ENCODE peak calls at places on chromosomes 7 and 10, in eight cellular contexts. One of them, this sample, is unnamed.

GRCh38 chr10:59870152-59870551 is 36.2 kb downstream of the CCDC6 start:
- DNase-seq in spleen: no peak
- DNase-seq in K562: no peak
- DNase-seq in IMR-90: no peak
- DNase-seq in right lobe of liver: no peak
- DNase-seq in heart left ventricle: no peak
- DNase-seq in breast epithelium: no peak
- DNase-seq in uterus: no peak
- DNase-seq in this sample: no peak

GRCh38 chr10:48466611-48467240 is 138.1 kb downstream of the ARHGAP22 start:
- DNase-seq in spleen: peak; percentile 63
- DNase-seq in K562: no peak
- DNase-seq in IMR-90: no peak
- DNase-seq in right lobe of liver: peak; percentile 37
- DNase-seq in heart left ventricle: no peak
- DNase-seq in breast epithelium: no peak
- DNase-seq in uterus: no peak
- DNase-seq in this sample: no peak

GRCh38 chr10:11345224-11346054 is 266.0 kb downstream of the USP6NL start:
- DNase-seq in spleen: no peak
- DNase-seq in K562: no peak
- DNase-seq in IMR-90: no peak
- DNase-seq in right lobe of liver: no peak
- DNase-seq in heart left ventricle: no peak
- DNase-seq in breast epithelium: no peak
- DNase-seq in uterus: no peak
- DNase-seq in this sample: no peak

GRCh38 chr10:26981232-26981631 is 119.1 kb downstream of the ANKRD26 start:
- DNase-seq in spleen: no peak
- DNase-seq in K562: no peak
- DNase-seq in IMR-90: no peak
- DNase-seq in right lobe of liver: no peak
- DNase-seq in heart left ventricle: no peak
- DNase-seq in breast epithelium: no peak
- DNase-seq in uterus: no peak
- DNase-seq in this sample: no peak

GRCh38 chr7:17580141-17580540 is 281.7 kb downstream of the AHR start:
- DNase-seq in spleen: no peak
- DNase-seq in K562: no peak
- DNase-seq in IMR-90: peak; percentile 94
- DNase-seq in right lobe of liver: no peak
- DNase-seq in heart left ventricle: no peak
- DNase-seq in breast epithelium: no peak
- DNase-seq in uterus: no peak
- DNase-seq in this sample: no peak

GRCh38 chr10:122710576-122710975 is 10.9 kb upstream of the C10orf120 start:
- DNase-seq in spleen: no peak
- DNase-seq in K562: no peak
- DNase-seq in IMR-90: no peak
- DNase-seq in right lobe of liver: no peak
- DNase-seq in heart left ventricle: no peak
- DNase-seq in breast epithelium: no peak
- DNase-seq in uterus: no peak
- DNase-seq in this sample: no peak

GRCh38 chr10:31758495-31758894 is 170.1 kb downstream of the ARHGAP12 start:
- DNase-seq in spleen: no peak
- DNase-seq in K562: no peak
- DNase-seq in IMR-90: no peak
- DNase-seq in right lobe of liver: no peak
- DNase-seq in heart left ventricle: no peak
- DNase-seq in breast epithelium: no peak
- DNase-seq in uterus: no peak
- DNase-seq in this sample: no peak

GRCh38 chr10:35442006-35442405 is 105.7 kb downstream of the CCNY start:
- DNase-seq in spleen: no peak
- DNase-seq in K562: no peak
- DNase-seq in IMR-90: peak; percentile 46
- DNase-seq in right lobe of liver: no peak
- DNase-seq in heart left ventricle: no peak
- DNase-seq in breast epithelium: no peak
- DNase-seq in uterus: no peak
- DNase-seq in this sample: no peak

GRCh38 chr7:1559626-1560590 is 3.9 kb upstream of the TMEM184A start:
- DNase-seq in spleen: no peak
- DNase-seq in K562: no peak
- DNase-seq in IMR-90: no peak
- DNase-seq in right lobe of liver: peak; percentile 45
- DNase-seq in heart left ventricle: no peak
- DNase-seq in breast epithelium: peak; percentile 85
- DNase-seq in uterus: no peak
- DNase-seq in this sample: no peak

GRCh38 chr7:18468794-18469193 is 26.8 kb upstream of the HDAC9 start:
- DNase-seq in spleen: no peak
- DNase-seq in K562: no peak
- DNase-seq in IMR-90: no peak
- DNase-seq in right lobe of liver: no peak
- DNase-seq in heart left ventricle: no peak
- DNase-seq in breast epithelium: no peak
- DNase-seq in uterus: no peak
- DNase-seq in this sample: no peak

GRCh38 chr10:132481690-132482089 is 55.9 kb upstream of the INPP5A start:
- DNase-seq in spleen: peak; percentile 52
- DNase-seq in K562: no peak
- DNase-seq in IMR-90: no peak
- DNase-seq in right lobe of liver: no peak
- DNase-seq in heart left ventricle: no peak
- DNase-seq in breast epithelium: no peak
- DNase-seq in uterus: no peak
- DNase-seq in this sample: no peak

GRCh38 chr7:2952316-2952715 is 91.4 kb downstream of the CARD11 start:
- DNase-seq in spleen: no peak
- DNase-seq in K562: no peak
- DNase-seq in IMR-90: no peak
- DNase-seq in right lobe of liver: no peak
- DNase-seq in heart left ventricle: no peak
- DNase-seq in breast epithelium: no peak
- DNase-seq in uterus: no peak
- DNase-seq in this sample: no peak

GRCh38 chr10:92801978-92802872 is 46.1 kb upstream of the EXOC6 start:
- DNase-seq in spleen: no peak
- DNase-seq in K562: no peak
- DNase-seq in IMR-90: no peak
- DNase-seq in right lobe of liver: no peak
- DNase-seq in heart left ventricle: no peak
- DNase-seq in breast epithelium: no peak
- DNase-seq in uterus: no peak
- DNase-seq in this sample: no peak

GRCh38 chr10:91694170-91694794 is 61.4 kb upstream of the PPP1R3C start:
- DNase-seq in spleen: no peak
- DNase-seq in K562: peak; percentile 47
- DNase-seq in IMR-90: peak; percentile 51
- DNase-seq in right lobe of liver: no peak
- DNase-seq in heart left ventricle: no peak
- DNase-seq in breast epithelium: no peak
- DNase-seq in uterus: no peak
- DNase-seq in this sample: no peak

GRCh38 chr7:158016171-158017087 is 571.2 kb downstream of the PTPRN2 start:
- DNase-seq in spleen: peak; percentile 56
- DNase-seq in K562: no peak
- DNase-seq in IMR-90: no peak
- DNase-seq in right lobe of liver: no peak
- DNase-seq in heart left ventricle: no peak
- DNase-seq in breast epithelium: no peak
- DNase-seq in uterus: no peak
- DNase-seq in this sample: no peak

GRCh38 chr7:2709553-2710165 is 21.7 kb downstream of the AMZ1 start:
- DNase-seq in spleen: peak; percentile 94
- DNase-seq in K562: peak; percentile 87
- DNase-seq in IMR-90: peak; percentile 27
- DNase-seq in right lobe of liver: peak; percentile 78
- DNase-seq in heart left ventricle: no peak
- DNase-seq in breast epithelium: peak; percentile 25
- DNase-seq in uterus: peak; percentile 57
- DNase-seq in this sample: peak; percentile 69

GRCh38 chr7:130921391-130922180 is 187.6 kb upstream of the KLF14 start:
- DNase-seq in spleen: no peak
- DNase-seq in K562: no peak
- DNase-seq in IMR-90: peak; percentile 85
- DNase-seq in right lobe of liver: peak; percentile 62
- DNase-seq in heart left ventricle: peak; percentile 72
- DNase-seq in breast epithelium: peak; percentile 77
- DNase-seq in uterus: no peak
- DNase-seq in this sample: peak; percentile 96

GRCh38 chr7:116271980-116272886 is 61.9 kb downstream of the TES start:
- DNase-seq in spleen: no peak
- DNase-seq in K562: no peak
- DNase-seq in IMR-90: peak; percentile 98
- DNase-seq in right lobe of liver: no peak
- DNase-seq in heart left ventricle: peak; percentile 36
- DNase-seq in breast epithelium: no peak
- DNase-seq in uterus: peak; percentile 55
- DNase-seq in this sample: peak; percentile 84

GRCh38 chr7:99525713-99526440 is 21.4 kb downstream of the ZKSCAN5 start:
- DNase-seq in spleen: no peak
- DNase-seq in K562: no peak
- DNase-seq in IMR-90: no peak
- DNase-seq in right lobe of liver: no peak
- DNase-seq in heart left ventricle: no peak
- DNase-seq in breast epithelium: no peak
- DNase-seq in uterus: no peak
- DNase-seq in this sample: no peak

GRCh38 chr7:24417526-24418120 is 133.6 kb downstream of the NPY start:
- DNase-seq in spleen: no peak
- DNase-seq in K562: no peak
- DNase-seq in IMR-90: no peak
- DNase-seq in right lobe of liver: no peak
- DNase-seq in heart left ventricle: no peak
- DNase-seq in breast epithelium: no peak
- DNase-seq in uterus: no peak
- DNase-seq in this sample: no peak

GRCh38 chr7:100577507-100577906 is 3.8 kb upstream of the SAP25 start:
- DNase-seq in spleen: peak; percentile 76
- DNase-seq in K562: no peak
- DNase-seq in IMR-90: no peak
- DNase-seq in right lobe of liver: no peak
- DNase-seq in heart left ventricle: no peak
- DNase-seq in breast epithelium: no peak
- DNase-seq in uterus: no peak
- DNase-seq in this sample: no peak
- H3K36me3 ChIP-seq in spleen: peaks cover 100% of the 10 kb centered on the region
- H3K36me3 ChIP-seq in K562: peaks cover 87% of the 10 kb centered on the region
- H3K36me3 ChIP-seq in IMR-90: peaks cover 76% of the 10 kb centered on the region
- H3K36me3 ChIP-seq in right lobe of liver: no peaks in the 10 kb centered on the region
- H3K36me3 ChIP-seq in heart left ventricle: peaks cover 82% of the 10 kb centered on the region
- H3K36me3 ChIP-seq in breast epithelium: peaks cover 15% of the 10 kb centered on the region
- H3K36me3 ChIP-seq in uterus: no peaks in the 10 kb centered on the region
- H3K36me3 ChIP-seq in this sample: peaks cover 72% of the 10 kb centered on the region

GRCh38 chr10:89479255-89479654 is 56.1 kb downstream of the SLC16A12 start:
- DNase-seq in spleen: no peak
- DNase-seq in K562: no peak
- DNase-seq in IMR-90: peak; percentile 20
- DNase-seq in right lobe of liver: no peak
- DNase-seq in heart left ventricle: no peak
- DNase-seq in breast epithelium: no peak
- DNase-seq in uterus: no peak
- DNase-seq in this sample: no peak

GRCh38 chr10:89478739-89479116 is 56.7 kb downstream of the SLC16A12 start:
- DNase-seq in spleen: no peak
- DNase-seq in K562: no peak
- DNase-seq in IMR-90: peak; percentile 75
- DNase-seq in right lobe of liver: no peak
- DNase-seq in heart left ventricle: no peak
- DNase-seq in breast epithelium: no peak
- DNase-seq in uterus: no peak
- DNase-seq in this sample: no peak

GRCh38 chr10:89481662-89482061 is 53.7 kb downstream of the SLC16A12 start:
- DNase-seq in spleen: no peak
- DNase-seq in K562: no peak
- DNase-seq in IMR-90: peak; percentile 93
- DNase-seq in right lobe of liver: no peak
- DNase-seq in heart left ventricle: no peak
- DNase-seq in breast epithelium: no peak
- DNase-seq in uterus: no peak
- DNase-seq in this sample: no peak

GRCh38 chr10:89478085-89478738 is 57.2 kb downstream of the SLC16A12 start:
- DNase-seq in spleen: no peak
- DNase-seq in K562: no peak
- DNase-seq in IMR-90: no peak
- DNase-seq in right lobe of liver: no peak
- DNase-seq in heart left ventricle: no peak
- DNase-seq in breast epithelium: no peak
- DNase-seq in uterus: no peak
- DNase-seq in this sample: no peak

GRCh38 chr10:89480047-89480446 is 55.3 kb downstream of the SLC16A12 start:
- DNase-seq in spleen: no peak
- DNase-seq in K562: no peak
- DNase-seq in IMR-90: peak; percentile 9
- DNase-seq in right lobe of liver: no peak
- DNase-seq in heart left ventricle: no peak
- DNase-seq in breast epithelium: no peak
- DNase-seq in uterus: no peak
- DNase-seq in this sample: peak; percentile 52
- H3K4me1 ChIP-seq in spleen: no peaks in the 10 kb centered on the region
- H3K4me1 ChIP-seq in K562: no peaks in the 10 kb centered on the region
- H3K4me1 ChIP-seq in IMR-90: peaks cover 23% of the 10 kb centered on the region
- H3K4me1 ChIP-seq in right lobe of liver: peaks cover 38% of the 10 kb centered on the region
- H3K4me1 ChIP-seq in heart left ventricle: peaks cover 68% of the 10 kb centered on the region
- H3K4me1 ChIP-seq in breast epithelium: peaks cover 14% of the 10 kb centered on the region
- H3K4me1 ChIP-seq in uterus: peaks cover 9% of the 10 kb centered on the region
- H3K4me1 ChIP-seq in this sample: peaks cover 74% of the 10 kb centered on the region

GRCh38 chr10:4909118-4909517 is 54.1 kb upstream of the AKR1C1 start:
- DNase-seq in spleen: no peak
- DNase-seq in K562: no peak
- DNase-seq in IMR-90: no peak
- DNase-seq in right lobe of liver: no peak
- DNase-seq in heart left ventricle: no peak
- DNase-seq in breast epithelium: no peak
- DNase-seq in uterus: no peak
- DNase-seq in this sample: no peak

GRCh38 chr10:4918236-4918635 is 45.0 kb upstream of the AKR1C1 start:
- DNase-seq in spleen: no peak
- DNase-seq in K562: no peak
- DNase-seq in IMR-90: no peak
- DNase-seq in right lobe of liver: no peak
- DNase-seq in heart left ventricle: no peak
- DNase-seq in breast epithelium: no peak
- DNase-seq in uterus: no peak
- DNase-seq in this sample: no peak

GRCh38 chr10:4916086-4916716 is 47.0 kb upstream of the AKR1C1 start:
- DNase-seq in spleen: no peak
- DNase-seq in K562: no peak
- DNase-seq in IMR-90: no peak
- DNase-seq in right lobe of liver: no peak
- DNase-seq in heart left ventricle: no peak
- DNase-seq in breast epithelium: no peak
- DNase-seq in uterus: no peak
- DNase-seq in this sample: no peak

GRCh38 chr10:4914213-4914850 is 48.9 kb upstream of the AKR1C1 start:
- DNase-seq in spleen: no peak
- DNase-seq in K562: no peak
- DNase-seq in IMR-90: no peak
- DNase-seq in right lobe of liver: no peak
- DNase-seq in heart left ventricle: no peak
- DNase-seq in breast epithelium: no peak
- DNase-seq in uterus: no peak
- DNase-seq in this sample: no peak
- TF ChIP-seq POLR2A in spleen: no peak
- TF ChIP-seq POLR2A in K562: no peak
- TF ChIP-seq POLR2A in IMR-90: no peak
- TF ChIP-seq POLR2A in right lobe of liver: no peak
- TF ChIP-seq POLR2A in heart left ventricle: no peak
- TF ChIP-seq POLR2A in breast epithelium: no peak
- TF ChIP-seq POLR2A in uterus: no peak
- TF ChIP-seq POLR2A in this sample: no peak

GRCh38 chr7:102169651-102170416 is 116.8 kb upstream of the SH2B2 start:
- DNase-seq in spleen: no peak
- DNase-seq in K562: no peak
- DNase-seq in IMR-90: peak; percentile 37
- DNase-seq in right lobe of liver: no peak
- DNase-seq in heart left ventricle: no peak
- DNase-seq in breast epithelium: no peak
- DNase-seq in uterus: no peak
- DNase-seq in this sample: no peak
- H3K36me3 ChIP-seq in spleen: peaks cover 68% of the 10 kb centered on the region
- H3K36me3 ChIP-seq in K562: peaks cover 44% of the 10 kb centered on the region
- H3K36me3 ChIP-seq in IMR-90: peaks cover 31% of the 10 kb centered on the region
- H3K36me3 ChIP-seq in right lobe of liver: no peaks in the 10 kb centered on the region
- H3K36me3 ChIP-seq in heart left ventricle: peaks cover 29% of the 10 kb centered on the region
- H3K36me3 ChIP-seq in breast epithelium: no peaks in the 10 kb centered on the region
- H3K36me3 ChIP-seq in uterus: no peaks in the 10 kb centered on the region
- H3K36me3 ChIP-seq in this sample: no peaks in the 10 kb centered on the region

This sample was measured in thyroid gland.